ENCODE peak calls at places on chromosomes 6 and 20, in five cellular contexts. J is K562, G is GM12878, S is HCT116, N is H1. H is an unnamed sample.

GRCh38 chr20:35120012-35120701 is 27.0 kb downstream of the EDEM2 start:
- DNase-seq in J (peak; percentile 95), G (no peak), S (no peak), N (no peak), H (no peak)

GRCh38 chr20:17339000-17339399 is 112.2 kb downstream of the PCSK2 start:
- DNase-seq in J (no peak), G (no peak), S (no peak), N (no peak), H (no peak)

GRCh38 chr20:5887386-5887785 is 62.9 kb downstream of the TRMT6 start:
- DNase-seq in J (no peak), G (no peak), S (no peak), N (no peak), H (no peak)

GRCh38 chr6:129567374-129567773 is 142.6 kb downstream of the ARHGAP18 start:
- DNase-seq in J (peak; percentile 58), G (no peak), S (peak; percentile 10), N (peak; percentile 29), H (peak; percentile 15)

GRCh38 chr6:99282479-99283062 is 66.9 kb downstream of the FAXC start:
- DNase-seq in J (peak; percentile 16), G (no peak), S (peak; percentile 7), N (no peak), H (no peak)

GRCh38 chr20:18304618-18305017 is 16.3 kb downstream of the ZNF133 start:
- DNase-seq in J (peak; percentile 7), G (no peak), S (no peak), N (no peak), H (no peak)

GRCh38 chr6:1325471-1326309 is 13.8 kb downstream of the FOXQ1 start:
- DNase-seq in J (no peak), G (no peak), S (peak; percentile 37), N (no peak), H (no peak)

GRCh38 chr20:59163641-59164530 is at the start of gene ZNF831:
- DNase-seq in J (no peak), G (no peak), S (no peak), N (no peak), H (no peak)

GRCh38 chr20:45235995-45236394 is 14.8 kb downstream of the SEMG2 start:
- DNase-seq in J (peak; percentile 32), G (no peak), S (no peak), N (peak; percentile 34), H (peak; percentile 38)

GRCh38 chr6:132130530-132131298 is 179.5 kb upstream of the CCN2 start:
- DNase-seq in J (no peak), G (no peak), S (no peak), N (no peak), H (no peak)

GRCh38 chr20:22339091-22339881 is 245.1 kb downstream of the FOXA2 start:
- DNase-seq in J (peak; percentile 77), G (no peak), S (peak; percentile 70), N (peak; percentile 17), H (peak; percentile 42)

GRCh38 chr20:2557873-2558580 is 21.7 kb downstream of the TMC2 start:
- DNase-seq in J (no peak), G (no peak), S (no peak), N (no peak), H (no peak)

GRCh38 chr20:19820520-19821211 is 62.6 kb downstream of the RIN2 start:
- DNase-seq in J (no peak), G (no peak), S (no peak), N (no peak), H (no peak)

GRCh38 chr6:55955684-55956083 is 80.3 kb upstream of the BMP5 start:
- DNase-seq in J (no peak), G (no peak), S (no peak), N (no peak), H (no peak)

GRCh38 chr6:73565767-73566485 is 45.1 kb upstream of the EEF1A1 start:
- DNase-seq in J (no peak), G (no peak), S (no peak), N (peak; percentile 67), H (peak; percentile 60)

GRCh38 chr6:114240800-114241199 is 102.0 kb downstream of the HS3ST5 start:
- DNase-seq in J (no peak), G (no peak), S (no peak), N (no peak), H (no peak)

GRCh38 chr6:107495196-107495643 is 5.3 kb downstream of the SOBP start:
- DNase-seq in J (no peak), G (no peak), S (no peak), N (no peak), H (no peak)

GRCh38 chr6:144543006-144543871 is 258.1 kb downstream of the UTRN start:
- DNase-seq in J (peak; percentile 92), G (no peak), S (peak; percentile 32), N (no peak), H (no peak)

GRCh38 chr6:36914227-36914794 is 28.6 kb downstream of the C6orf89 start:
- DNase-seq in J (no peak), G (no peak), S (peak; percentile 73), N (peak; percentile 41), H (no peak)

GRCh38 chr6:7147051-7147671 is 39.4 kb downstream of the RREB1 start:
- DNase-seq in J (peak; percentile 71), G (no peak), S (no peak), N (no peak), H (no peak)

GRCh38 chr20:16283307-16283706 is 289.9 kb downstream of the KIF16B start:
- DNase-seq in J (no peak), G (no peak), S (no peak), N (no peak), H (no peak)

GRCh38 chr6:286681-287499 is 5.4 kb upstream of the DUSP22 start:
- DNase-seq in J (no peak), G (no peak), S (no peak), N (no peak), H (no peak)

GRCh38 chr6:33599413-33599911 is 19.4 kb upstream of the BAK1 start:
- DNase-seq in J (no peak), G (no peak), S (no peak), N (no peak), H (no peak)

GRCh38 chr6:81214414-81215091 is 537.9 kb downstream of the TENT5A start:
- DNase-seq in J (no peak), G (no peak), S (no peak), N (no peak), H (no peak)

GRCh38 chr6:144278659-144279314 is 6.3 kb upstream of the UTRN start:
- DNase-seq in J (no peak), G (no peak), S (no peak), N (no peak), H (no peak)

GRCh38 chr20:52965380-52965779 is 6.8 kb upstream of the TSHZ2 start:
- DNase-seq in J (no peak), G (no peak), S (no peak), N (no peak), H (no peak)

GRCh38 chr20:43404880-43405279 is 52.8 kb upstream of the SRSF6 start:
- DNase-seq in J (peak; percentile 46), G (no peak), S (peak; percentile 23), N (no peak), H (peak; percentile 42)

GRCh38 chr6:106751501-106752252 is 122.3 kb downstream of the QRSL1 start:
- DNase-seq in J (no peak), G (no peak), S (no peak), N (no peak), H (no peak)

GRCh38 chr20:8943638-8944037 is 125.2 kb upstream of the PLCB4 start:
- DNase-seq in J (no peak), G (no peak), S (no peak), N (no peak), H (no peak)

GRCh38 chr6:64838726-64839125 is 868.3 kb downstream of the EYS start:
- DNase-seq in J (no peak), G (no peak), S (no peak), N (no peak), H (no peak)

GRCh38 chr20:9241721-9242427 is 173.0 kb downstream of the PLCB4 start:
- DNase-seq in J (no peak), G (no peak), S (no peak), N (no peak), H (no peak)

GRCh38 chr20:55893031-55893430 is 112.3 kb downstream of the CBLN4 start:
- DNase-seq in J (no peak), G (no peak), S (no peak), N (no peak), H (no peak)

GRCh38 chr6:37489697-37490336 is 9.9 kb downstream of the CCDC167 start:
- DNase-seq in J (no peak), G (no peak), S (no peak), N (no peak), H (no peak)

GRCh38 chr6:151962246-151962846 is 154.9 kb downstream of the ESR1 start:
- DNase-seq in J (no peak), G (no peak), S (no peak), N (no peak), H (no peak)

GRCh38 chr20:50256577-50256976 is 65.9 kb downstream of the CEBPB start:
- DNase-seq in J (no peak), G (no peak), S (no peak), N (no peak), H (no peak)
- H3K4me1 ChIP-seq in J (peaks cover 26% of the 10 kb centered on the region), G (no peaks in the 10 kb centered on the region), S (peaks cover 42% of the 10 kb centered on the region), N (no peaks in the 10 kb centered on the region), H (peaks cover 7% of the 10 kb centered on the region)

DNA sequence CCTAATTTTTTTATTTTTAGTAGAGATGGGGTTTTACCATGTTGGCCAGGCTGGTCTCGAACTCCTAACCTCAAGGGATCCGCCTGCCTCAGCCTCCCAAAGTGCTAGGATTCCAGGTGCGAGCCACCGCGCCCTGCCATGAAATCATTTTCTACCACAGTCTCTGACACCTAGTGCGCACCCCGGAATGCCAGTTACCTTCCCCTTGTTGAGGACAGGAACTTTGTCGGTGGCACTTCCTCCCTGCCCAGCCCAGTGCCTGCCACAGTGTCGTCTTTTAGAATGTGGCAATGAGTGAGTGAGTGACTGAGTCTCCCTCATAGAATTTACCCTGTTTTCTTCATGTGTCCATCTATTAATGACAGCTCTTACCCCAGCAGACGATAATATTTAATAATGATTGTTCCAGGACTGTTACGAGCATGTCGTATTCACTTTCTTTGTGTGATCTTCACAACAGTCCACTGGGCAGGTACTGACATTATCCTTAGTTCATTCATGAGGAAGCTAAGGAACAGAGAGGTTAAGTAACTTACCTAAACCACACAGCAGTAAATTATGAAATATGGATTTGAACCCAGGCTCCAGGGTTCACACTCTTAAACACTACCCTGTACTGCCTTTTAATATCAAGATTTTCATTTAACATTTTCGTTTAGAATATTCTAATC is 1.8 kb downstream of the OSBPL2 start:
- DNase-seq in J (no peak), G (no peak), S (no peak), N (no peak), H (no peak)
- TF ChIP-seq ZNF274 in J (no peak), G (no peak), S (no peak), N (no peak), H (no peak)

GRCh38 chr6:3849681-3850450 is 693 bp downstream of the FAM50B start:
- DNase-seq in J (no peak), G (no peak), S (no peak), N (no peak), H (no peak)
- H3K9ac ChIP-seq in J (no peak overlapping the region), G (peak overlapping the region; percentile 61), S (no peak overlapping the region), N (no peak overlapping the region), H (peak overlapping the region; percentile 74)

GRCh38 chr20:10463622-10464021 is 28.5 kb downstream of the SLX4IP start:
- DNase-seq in J (no peak), G (no peak), S (no peak), N (no peak), H (no peak)

GRCh38 chr20:10467985-10468845 is 33.1 kb downstream of the SLX4IP start:
- DNase-seq in J (no peak), G (no peak), S (no peak), N (no peak), H (no peak)

GRCh38 chr20:10466325-10466724 is 31.2 kb downstream of the SLX4IP start:
- DNase-seq in J (no peak), G (no peak), S (no peak), N (peak; percentile 38), H (peak; percentile 87)

GRCh38 chr20:10469599-10469998 is 34.5 kb downstream of the SLX4IP start:
- DNase-seq in J (peak; percentile 64), G (no peak), S (peak; percentile 46), N (peak; percentile 23), H (peak; percentile 57)

GRCh38 chr20:10466855-10467254 is 31.8 kb downstream of the SLX4IP start:
- DNase-seq in J (no peak), G (no peak), S (no peak), N (no peak), H (peak; percentile 52)
- H3K4me1 ChIP-seq in J (peaks cover 6% of the 10 kb centered on the region), G (no peaks in the 10 kb centered on the region), S (peaks cover 29% of the 10 kb centered on the region), N (no peaks in the 10 kb centered on the region), H (no peaks in the 10 kb centered on the region)

H was measured in NT2/D1.